ENCODE peak calls at places on chromosomes 11 and 22, in six cellular contexts. O, G, S, N, P and Y are unnamed samples.

GRCh38 chr11:113378013-113378412 is 9.6 kb upstream of the ANKK1 start:
- DNase-seq in S (no peak), O (no peak), G (no peak), P (no peak), N (no peak), Y (no peak)

GRCh38 chr11:47527186-47527585 is 25.7 kb downstream of the CELF1 start:
- DNase-seq in P (no peak), N (no peak), G (no peak), S (no peak), O (no peak), Y (no peak)

GRCh38 chr11:126853732-126854131 is 146.8 kb downstream of the KIRREL3 start:
- DNase-seq in N (no peak), P (no peak), S (no peak), G (no peak), O (no peak), Y (no peak)

GRCh38 chr22:33325232-33326004 is 267.2 kb upstream of the SYN3 start:
- DNase-seq in N (no peak), G (no peak), O (peak), P (no peak), S (no peak), Y (no peak)

GRCh38 chr22:17057959-17058814 is 26.6 kb upstream of the IL17RA start:
- DNase-seq in P (peak), N (peak), S (peak), G (peak), O (peak), Y (peak)

GRCh38 chr11:56188602-56189001 is 12.2 kb downstream of the OR5J2 start:
- DNase-seq in S (no peak), O (no peak), P (no peak), G (no peak), N (no peak), Y (no peak)

GRCh38 chr11:122468965-122469364 is 186.6 kb upstream of the UBASH3B start:
- DNase-seq in O (no peak), G (no peak), S (no peak), P (no peak), N (no peak), Y (no peak)

GRCh38 chr22:45846952-45847351 is 130.0 kb downstream of the WNT7B start:
- DNase-seq in G (no peak), P (no peak), N (peak), S (no peak), O (no peak), Y (no peak)

GRCh38 chr11:10744206-10744605 is 6.8 kb upstream of the CTR9 start:
- DNase-seq in S (no peak), G (no peak), P (no peak), O (no peak), N (no peak), Y (no peak)

GRCh38 chr22:26848244-26848920 is 191.0 kb downstream of the MIAT start:
- DNase-seq in P (peak), N (peak), S (no peak), O (peak), G (no peak), Y (peak)

GRCh38 chr11:82682003-82682751 is 51.5 kb downstream of the FAM181B start:
- DNase-seq in P (peak), S (no peak), N (peak), G (peak), O (peak), Y (peak)

GRCh38 chr11:114279778-114280532 is 16.2 kb upstream of the NNMT start:
- DNase-seq in O (peak), N (no peak), G (no peak), P (peak), S (peak), Y (no peak)

GRCh38 chr11:109423114-109423859 is 1.3 kb downstream of the C11orf87 start:
- DNase-seq in G (no peak), P (peak), N (peak), S (no peak), O (no peak), Y (no peak)

GRCh38 chr22:31754813-31755212 is 994 bp downstream of the DEPDC5 start:
- DNase-seq in G (no peak), N (no peak), S (no peak), O (no peak), P (no peak), Y (no peak)

GRCh38 chr11:96842731-96843130 is 452.9 kb downstream of the JRKL start:
- DNase-seq in P (no peak), S (no peak), N (no peak), G (no peak), O (no peak), Y (no peak)

GRCh38 chr11:34798985-34799384 is 117.2 kb downstream of the APIP start:
- DNase-seq in S (no peak), G (no peak), N (no peak), O (peak), P (no peak), Y (no peak)

GRCh38 chr11:17208257-17208999 is 642 bp upstream of the PIK3C2A start:
- DNase-seq in P (peak), S (peak), O (peak), G (peak), N (peak), Y (peak)

GRCh38 chr11:92423133-92423532 is 198.5 kb downstream of the FAT3 start:
- DNase-seq in N (no peak), S (no peak), O (no peak), G (no peak), P (peak), Y (no peak)

GRCh38 chr11:18091731-18092130 is 14.2 kb downstream of the SAAL1 start:
- DNase-seq in O (no peak), G (no peak), P (peak), N (no peak), S (no peak), Y (no peak)

GRCh38 chr22:37545703-37546435 is 14.4 kb upstream of the CDC42EP1 start:
- DNase-seq in P (peak), G (peak), O (no peak), S (peak), N (peak), Y (peak)

GRCh38 chr11:1744137-1744878 is 6.1 kb downstream of the IFITM10 start:
- DNase-seq in O (no peak), S (no peak), P (no peak), N (no peak), G (no peak), Y (no peak)